ENCODE peak calls at places on chromosomes 3 and 15, in five cellular contexts. M is HepG2, A is K562, N is GM12878, U is H1. Z is an unnamed sample.

GRCh38 chr3:117955196-117955595 is 1079.5 kb downstream of the IGSF11 start:
- DNase-seq in U (no peak), N (no peak), M (no peak), A (no peak), Z (no peak)

GRCh38 chr15:80744411-80744810 is 34.8 kb upstream of the CEMIP start:
- DNase-seq in U (no peak), A (no peak), M (no peak), N (no peak), Z (no peak)

GRCh38 chr3:100682854-100683760 is 26.2 kb upstream of the TFG start:
- DNase-seq in A (no peak), U (no peak), M (no peak), N (no peak), Z (no peak)

GRCh38 chr15:50066202-50066601 is 52.8 kb downstream of the ATP8B4 start:
- DNase-seq in U (no peak), M (no peak), N (no peak), A (no peak), Z (peak)

GRCh38 chr3:16151109-16151508 is 23.4 kb upstream of the GALNT15 start:
- DNase-seq in A (peak), U (no peak), N (no peak), M (no peak), Z (peak)

GRCh38 chr3:165336786-165337185 is 140.6 kb upstream of the SLITRK3 start:
- DNase-seq in N (no peak), U (no peak), M (no peak), A (no peak), Z (no peak)

GRCh38 chr15:51097553-51098330 is 3.0 kb upstream of the TNFAIP8L3 start:
- DNase-seq in N (no peak), U (no peak), A (no peak), M (peak), Z (no peak)

GRCh38 chr3:160458151-160458550 is 8.6 kb upstream of the TRIM59 start:
- DNase-seq in U (no peak), N (no peak), A (peak), M (no peak), Z (no peak)

GRCh38 chr3:136141296-136141785 is 54.8 kb downstream of the MSL2 start:
- DNase-seq in A (no peak), U (no peak), M (no peak), N (no peak), Z (no peak)

GRCh38 chr3:98333989-98334606 is 19.6 kb upstream of the OR5K4 start:
- DNase-seq in N (no peak), A (no peak), M (no peak), U (no peak), Z (no peak)

GRCh38 chr3:18194431-18194830 is 230.7 kb downstream of the SATB1 start:
- DNase-seq in U (no peak), A (no peak), N (no peak), M (no peak), Z (no peak)

GRCh38 chr15:99454941-99455795 is 110.6 kb upstream of the MEF2A start:
- DNase-seq in M (peak), U (no peak), N (no peak), A (peak), Z (peak)

GRCh38 chr3:56801151-56801596 is 575 bp downstream of the ARHGEF3 start:
- DNase-seq in A (no peak), M (no peak), U (no peak), N (no peak), Z (no peak)

GRCh38 chr3:50008931-50009330 is 69.0 kb downstream of the RBM6 start:
- DNase-seq in A (no peak), U (no peak), M (no peak), N (no peak), Z (peak)

GRCh38 chr15:101439920-101440319 is 49.6 kb downstream of the PCSK6 start:
- DNase-seq in N (no peak), M (no peak), U (no peak), A (no peak), Z (no peak)

GRCh38 chr3:187858086-187858485 is 112.8 kb upstream of the BCL6 start:
- DNase-seq in M (no peak), A (no peak), U (no peak), N (no peak), Z (no peak)

GRCh38 chr15:45612790-45613415 is 21.9 kb upstream of the SQOR start:
- DNase-seq in A (no peak), N (no peak), U (no peak), M (no peak), Z (no peak)

GRCh38 chr3:151974067-151974466 is 100.6 kb downstream of the SUCNR1 start:
- DNase-seq in M (no peak), U (no peak), N (no peak), A (no peak), Z (no peak)

GRCh38 chr3:171620825-171621434 is 160.7 kb upstream of the TNIK start:
- DNase-seq in M (no peak), U (no peak), A (peak), N (no peak), Z (no peak)

GRCh38 chr3:109176726-109177125 is 40.2 kb downstream of the C3orf85 start:
- DNase-seq in M (no peak), A (no peak), N (no peak), U (no peak), Z (no peak)

GRCh38 chr3:109178701-109179100 is 42.2 kb downstream of the C3orf85 start:
- DNase-seq in U (no peak), N (no peak), A (no peak), M (no peak), Z (no peak)

GRCh38 chr3:109175411-109175810 is 38.9 kb downstream of the C3orf85 start:
- DNase-seq in N (no peak), U (no peak), M (no peak), A (no peak), Z (no peak)

DNA sequence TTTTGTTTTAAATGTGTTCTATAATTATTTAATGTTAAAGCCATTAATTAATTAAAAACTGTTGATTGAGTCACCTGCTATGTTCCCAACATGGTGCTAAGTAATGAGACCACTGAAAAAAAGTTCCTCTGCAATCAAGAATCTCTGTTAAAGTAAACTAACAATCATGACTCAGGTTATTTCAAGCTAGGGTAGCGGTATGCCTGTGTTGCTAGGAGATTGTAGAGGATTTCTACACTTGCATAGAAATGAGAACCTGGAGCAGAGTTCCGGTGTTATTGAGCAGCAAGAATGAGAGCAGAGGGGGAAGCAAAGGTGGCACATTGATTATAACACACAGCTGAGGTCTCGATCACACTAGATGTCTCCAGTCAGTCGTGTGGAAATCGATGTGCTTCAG is 41.4 kb downstream of the C3orf85 start:
- DNase-seq in N (no peak), A (no peak), U (no peak), M (no peak), Z (peak)
- TF ChIP-seq HDAC2 in N (no peak), A (no peak), U (no peak), M (no peak), Z (no peak)

GRCh38 chr3:10485380-10485779 is 20.0 kb downstream of the ATP2B2 start:
- DNase-seq in U (no peak), A (no peak), N (no peak), M (no peak), Z (no peak)

GRCh38 chr3:10483686-10484345 is 21.6 kb downstream of the ATP2B2 start:
- DNase-seq in A (no peak), U (no peak), M (no peak), N (no peak), Z (no peak)

GRCh38 chr3:10482631-10483363 is 22.6 kb downstream of the ATP2B2 start:
- DNase-seq in N (no peak), M (no peak), A (no peak), U (no peak), Z (no peak)

GRCh38 chr3:10484709-10485108 is 20.7 kb downstream of the ATP2B2 start:
- DNase-seq in M (no peak), A (no peak), U (no peak), N (no peak), Z (no peak)

GRCh38 chr3:10483364-10483675 is 22.1 kb downstream of the ATP2B2 start:
- DNase-seq in M (no peak), A (no peak), N (no peak), U (no peak), Z (no peak)
- TF ChIP-seq HDAC2 in M (no peak), A (no peak), N (no peak), U (no peak), Z (no peak)

DNA sequence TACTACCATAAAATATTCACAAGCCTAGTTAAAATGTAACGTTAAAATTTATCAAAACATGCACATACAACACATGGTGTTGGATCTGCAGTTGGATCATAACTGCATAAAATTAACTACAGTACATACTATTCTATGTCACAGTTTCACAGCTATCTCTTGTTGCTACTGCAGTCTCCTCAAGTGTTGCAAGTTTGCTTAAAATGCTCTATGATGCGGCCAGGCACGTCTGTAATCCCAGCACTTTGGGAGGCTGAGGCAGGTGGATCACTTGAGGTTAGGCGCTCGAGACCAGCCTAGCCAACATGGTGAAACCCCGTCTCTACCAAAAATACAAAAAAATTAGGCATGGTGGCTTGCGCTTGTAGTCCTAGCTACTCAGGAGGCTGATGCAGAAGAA is 10.3 kb downstream of the PPP1R2 start:
- DNase-seq in U (no peak), N (no peak), M (no peak), A (no peak), Z (no peak)
- TF ChIP-seq HDAC2 in U (no peak), N (no peak), M (no peak), A (no peak), Z (no peak)

DNA sequence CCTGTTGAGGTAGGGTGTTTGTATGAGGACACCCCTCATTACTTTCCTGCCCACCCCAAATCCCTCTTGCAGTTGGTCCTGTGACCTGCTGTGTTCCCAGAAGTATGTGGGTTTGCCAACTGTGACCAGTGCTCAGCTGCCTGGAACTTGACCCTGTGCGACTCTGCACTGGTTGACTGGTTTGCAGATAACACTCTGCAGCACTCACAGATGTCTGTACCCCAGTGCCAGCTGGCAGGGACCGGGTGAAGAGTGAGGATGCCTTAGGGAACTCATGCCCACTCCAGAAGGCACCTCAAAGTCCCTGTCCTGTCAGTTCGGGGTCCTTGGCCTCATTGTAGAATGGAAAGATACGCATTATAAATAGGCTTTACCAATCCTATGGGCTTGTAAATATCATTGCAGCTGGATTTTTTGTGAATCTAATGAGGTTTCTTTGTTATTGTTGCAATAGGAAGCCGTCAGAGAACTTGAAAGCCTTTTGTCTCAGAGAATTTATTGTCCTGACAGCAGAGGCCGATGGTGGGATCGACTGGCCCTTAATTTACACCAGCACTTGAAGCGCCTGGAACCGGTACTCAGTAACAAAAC is 18.2 kb downstream of the FAN1 start:
- DNase-seq in M (no peak), U (peak), N (no peak), A (no peak), Z (no peak)
- TF ChIP-seq HDAC2 in M (no peak), U (no peak), N (no peak), A (no peak), Z (no peak)

GRCh38 chr3:40499952-40500351 is 5.9 kb upstream of the ZNF620 start:
- DNase-seq in U (no peak), N (no peak), M (no peak), A (no peak), Z (no peak)

GRCh38 chr3:40505599-40506462 is at the start of gene ZNF620:
- DNase-seq in N (no peak), M (peak), U (peak), A (peak), Z (peak)

DNA sequence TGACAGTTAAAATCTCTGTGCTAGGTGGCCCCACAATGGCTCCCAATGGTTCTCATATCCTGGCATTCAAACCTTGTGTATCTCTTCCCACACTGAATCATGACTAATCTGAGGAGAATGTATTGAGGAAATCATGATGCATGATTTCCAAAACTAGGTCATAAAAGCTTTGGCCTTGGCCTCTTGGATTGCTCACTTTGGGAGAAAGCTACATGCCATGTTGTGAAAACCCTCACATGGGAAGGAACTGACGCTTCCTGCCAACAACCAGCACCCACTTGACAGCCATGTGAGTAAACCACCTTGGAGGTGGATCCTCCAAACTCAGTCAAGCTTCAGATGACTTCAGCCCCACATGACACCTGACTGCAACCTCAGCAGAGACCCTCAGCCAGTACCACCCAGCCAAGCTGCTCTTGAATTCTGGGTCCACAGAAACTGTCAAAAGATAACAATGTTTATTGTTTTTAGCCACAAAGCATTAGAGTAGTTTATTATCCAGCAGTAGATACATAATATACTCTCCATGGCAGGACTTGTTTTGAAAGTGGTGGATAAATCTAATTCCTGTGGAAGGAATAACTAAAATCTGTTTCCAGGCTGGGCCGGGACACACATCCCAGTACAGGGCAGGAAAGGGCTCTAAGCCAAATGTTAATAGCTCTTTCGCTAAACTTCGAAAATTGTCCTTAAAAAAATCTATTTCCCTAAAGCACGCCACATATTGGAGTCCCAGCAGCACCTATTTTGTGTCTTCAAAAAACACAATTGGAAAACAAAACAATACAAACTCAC is 1.0 kb upstream of the ZNF620 start:
- DNase-seq in M (peak), A (no peak), U (no peak), N (no peak), Z (no peak)
- TF ChIP-seq HDAC2 in M (no peak), A (no peak), U (no peak), N (no peak), Z (no peak)

GRCh38 chr3:153291052-153291689 is 129.1 kb downstream of the RAP2B start:
- DNase-seq in U (no peak), M (peak), N (no peak), A (peak), Z (no peak)

GRCh38 chr3:153293222-153293621 is 131.2 kb downstream of the RAP2B start:
- DNase-seq in M (no peak), A (no peak), U (no peak), N (no peak), Z (no peak)

GRCh38 chr3:153290278-153291015 is 128.4 kb downstream of the RAP2B start:
- DNase-seq in A (peak), N (no peak), U (no peak), M (no peak), Z (no peak)

GRCh38 chr3:153295906-153296305 is 133.9 kb downstream of the RAP2B start:
- DNase-seq in M (no peak), N (no peak), U (no peak), A (no peak), Z (no peak)
- TF ChIP-seq HDAC2 in M (no peak), N (no peak), U (no peak), A (no peak), Z (no peak)

GRCh38 chr3:127483005-127483641 is 107.4 kb downstream of the TPRA1 start:
- DNase-seq in N (no peak), U (peak), A (no peak), M (no peak), Z (no peak)

GRCh38 chr3:127486337-127486944 is 104.1 kb downstream of the TPRA1 start:
- DNase-seq in M (no peak), U (peak), A (no peak), N (no peak), Z (no peak)

GRCh38 chr3:127485396-127486170 is 105.0 kb downstream of the TPRA1 start:
- DNase-seq in A (no peak), N (no peak), M (no peak), U (peak), Z (no peak)

GRCh38 chr3:127483902-127484591 is 106.5 kb downstream of the TPRA1 start:
- DNase-seq in M (no peak), A (no peak), N (peak), U (peak), Z (no peak)

GRCh38 chr3:127484601-127485388 is 105.7 kb downstream of the TPRA1 start:
- DNase-seq in U (peak), A (no peak), M (no peak), N (no peak), Z (no peak)
- TF ChIP-seq HDAC2 in U (no peak), A (no peak), M (no peak), N (no peak), Z (no peak)

GRCh38 chr3:23629181-23629893 is 176.4 kb upstream of the UBE2E1 start:
- DNase-seq in A (no peak), U (no peak), N (no peak), M (no peak), Z (no peak)

GRCh38 chr3:23624305-23624704 is 181.4 kb upstream of the UBE2E1 start:
- DNase-seq in N (peak), U (no peak), A (no peak), M (no peak), Z (no peak)

GRCh38 chr3:23620616-23621015 is 185.1 kb upstream of the UBE2E1 start:
- DNase-seq in N (no peak), A (no peak), U (peak), M (no peak), Z (no peak)

GRCh38 chr3:23623841-23624240 is 181.9 kb upstream of the UBE2E1 start:
- DNase-seq in U (no peak), N (no peak), M (no peak), A (no peak), Z (no peak)

GRCh38 chr3:23626442-23626841 is 179.3 kb upstream of the UBE2E1 start:
- DNase-seq in A (no peak), N (no peak), U (no peak), M (no peak), Z (no peak)
- TF ChIP-seq HDAC2 in A (no peak), N (no peak), U (no peak), M (no peak), Z (no peak)